ENCODE peak calls at places on chromosomes 6 and 20, in five cellular contexts. One of them, this sample, is unnamed.

GRCh38 chr6:129476248-129476564 is 233.8 kb downstream of the ARHGAP18 start:
- DNase-seq in mucosa of descending colon: no peak
- DNase-seq in pancreas: no peak
- DNase-seq in ovary: no peak
- DNase-seq in GM12865: no peak
- DNase-seq in this sample: no peak

GRCh38 chr6:99344289-99344688 is 5.2 kb downstream of the FAXC start:
- DNase-seq in mucosa of descending colon: no peak
- DNase-seq in pancreas: no peak
- DNase-seq in ovary: no peak
- DNase-seq in GM12865: no peak
- DNase-seq in this sample: peak; percentile 55

GRCh38 chr20:16528078-16528477 is 45.2 kb downstream of the KIF16B start:
- DNase-seq in mucosa of descending colon: peak; percentile 79
- DNase-seq in pancreas: peak; percentile 76
- DNase-seq in ovary: peak; percentile 76
- DNase-seq in GM12865: no peak
- DNase-seq in this sample: peak; percentile 93

GRCh38 chr6:53238311-53238710 is 89.7 kb upstream of the GCM1 start:
- DNase-seq in mucosa of descending colon: no peak
- DNase-seq in pancreas: no peak
- DNase-seq in ovary: no peak
- DNase-seq in GM12865: no peak
- DNase-seq in this sample: no peak

GRCh38 chr20:34579191-34579661 is 20.7 kb downstream of the MAP1LC3A start:
- DNase-seq in mucosa of descending colon: peak; percentile 84
- DNase-seq in pancreas: no peak
- DNase-seq in ovary: no peak
- DNase-seq in GM12865: no peak
- DNase-seq in this sample: peak; percentile 90

GRCh38 chr6:1396952-1397868 is 7.8 kb downstream of the FOXF2 start:
- DNase-seq in mucosa of descending colon: peak; percentile 76
- DNase-seq in pancreas: peak; percentile 69
- DNase-seq in ovary: peak; percentile 23
- DNase-seq in GM12865: peak; percentile 82
- DNase-seq in this sample: peak; percentile 74

GRCh38 chr6:105993769-105994521 is 92.2 kb upstream of the PRDM1 start:
- DNase-seq in mucosa of descending colon: peak; percentile 64
- DNase-seq in pancreas: no peak
- DNase-seq in ovary: peak; percentile 32
- DNase-seq in GM12865: peak; percentile 55
- DNase-seq in this sample: peak; percentile 54

GRCh38 chr6:75852721-75853120 is 103.7 kb downstream of the MYO6 start:
- DNase-seq in mucosa of descending colon: no peak
- DNase-seq in pancreas: no peak
- DNase-seq in ovary: no peak
- DNase-seq in GM12865: peak; percentile 6
- DNase-seq in this sample: peak; percentile 49

GRCh38 chr20:38692436-38693411 is 31.6 kb upstream of the SLC32A1 start:
- DNase-seq in mucosa of descending colon: peak; percentile 47
- DNase-seq in pancreas: peak; percentile 27
- DNase-seq in ovary: no peak
- DNase-seq in GM12865: peak; percentile 63
- DNase-seq in this sample: peak; percentile 71

GRCh38 chr6:44580901-44581300 is 193.4 kb downstream of the CDC5L start:
- DNase-seq in mucosa of descending colon: no peak
- DNase-seq in pancreas: no peak
- DNase-seq in ovary: no peak
- DNase-seq in GM12865: no peak
- DNase-seq in this sample: peak; percentile 77

GRCh38 chr20:19945732-19946670 is 71.2 kb upstream of the NAA20 start:
- DNase-seq in mucosa of descending colon: peak; percentile 72
- DNase-seq in pancreas: peak; percentile 58
- DNase-seq in ovary: no peak
- DNase-seq in GM12865: peak; percentile 37
- DNase-seq in this sample: peak; percentile 57

GRCh38 chr6:7628479-7628878 is 38.5 kb downstream of the SNRNP48 start:
- DNase-seq in mucosa of descending colon: no peak
- DNase-seq in pancreas: no peak
- DNase-seq in ovary: no peak
- DNase-seq in GM12865: no peak
- DNase-seq in this sample: peak; percentile 78

GRCh38 chr6:45746046-45746445 is 269.6 kb downstream of the CLIC5 start:
- DNase-seq in mucosa of descending colon: no peak
- DNase-seq in pancreas: no peak
- DNase-seq in ovary: no peak
- DNase-seq in GM12865: no peak
- DNase-seq in this sample: peak; percentile 54

GRCh38 chr6:150905769-150906168 is 40.3 kb downstream of the MTHFD1L start:
- DNase-seq in mucosa of descending colon: no peak
- DNase-seq in pancreas: no peak
- DNase-seq in ovary: no peak
- DNase-seq in GM12865: no peak
- DNase-seq in this sample: peak; percentile 14
- TF ChIP-seq CTCF in mucosa of descending colon: no peak
- TF ChIP-seq CTCF in pancreas: no peak
- TF ChIP-seq CTCF in ovary: no peak
- TF ChIP-seq CTCF in GM12865: peak; percentile 26
- TF ChIP-seq CTCF in this sample: peak; percentile 58

DNA sequence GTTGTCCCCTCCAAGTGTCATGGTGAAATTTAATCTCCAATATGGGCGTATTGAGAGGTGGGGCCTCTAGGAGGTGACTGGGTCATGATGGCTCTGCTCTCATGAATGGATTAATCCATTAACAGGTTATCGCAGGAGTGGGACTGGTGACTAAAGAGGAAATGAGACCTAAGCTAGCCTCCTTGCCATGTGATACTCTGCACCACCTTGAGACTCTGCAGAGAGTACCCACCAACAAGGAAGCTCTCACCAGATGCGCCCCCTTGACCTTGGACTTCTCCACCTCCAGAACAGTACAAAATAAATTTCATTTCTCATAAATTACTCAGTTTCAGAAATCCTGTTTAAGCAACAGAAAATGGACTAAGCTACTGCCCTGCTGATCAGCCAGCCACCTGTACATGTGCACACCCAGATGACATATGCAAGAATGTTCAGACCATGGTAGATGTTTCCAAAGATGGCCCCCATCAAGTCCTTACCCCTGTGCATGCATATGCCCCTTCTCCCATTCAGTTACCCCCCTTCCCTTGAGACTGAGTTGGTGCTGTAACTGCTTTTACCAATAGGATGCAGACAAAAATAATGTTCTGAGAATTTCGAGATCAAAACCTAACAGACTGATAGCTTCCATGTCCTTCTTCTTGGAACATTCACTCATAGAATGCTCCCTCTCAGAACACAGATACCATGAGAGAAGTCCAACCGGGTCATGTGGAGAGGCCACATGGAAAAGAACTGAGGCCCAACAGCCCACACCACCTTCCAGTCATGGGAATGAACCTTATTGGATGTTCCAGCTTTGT is 28.4 kb downstream of the MAP3K5 start:
- DNase-seq in mucosa of descending colon: no peak
- DNase-seq in pancreas: no peak
- DNase-seq in ovary: no peak
- DNase-seq in GM12865: peak; percentile 88
- DNase-seq in this sample: no peak
- H3K4me3 ChIP-seq in mucosa of descending colon: no peak overlapping the region
- H3K4me3 ChIP-seq in pancreas: no peak overlapping the region
- H3K4me3 ChIP-seq in ovary: no peak overlapping the region
- H3K4me3 ChIP-seq in GM12865: peak overlapping the region; percentile 47
- H3K4me3 ChIP-seq in this sample: no peak overlapping the region

DNA sequence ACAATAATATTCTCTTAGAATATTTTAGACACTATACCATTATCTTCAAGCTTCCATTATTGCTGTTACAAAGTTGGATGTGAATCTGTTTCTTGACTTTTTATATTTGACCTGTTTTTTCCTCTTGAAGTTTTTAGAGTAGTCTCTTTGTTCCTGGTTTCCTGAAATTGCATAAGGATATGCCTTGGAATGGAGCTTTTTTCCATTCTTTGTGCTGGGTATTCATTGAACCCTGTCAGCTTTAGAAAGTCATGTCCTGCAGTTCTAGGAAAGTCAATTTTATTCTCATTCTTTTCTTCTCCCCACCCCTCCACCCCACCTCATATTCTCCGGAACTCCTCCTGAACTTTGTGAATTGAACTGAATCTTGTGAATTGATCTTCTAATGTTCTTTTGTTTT is 92.4 kb upstream of the FOXO3 start:
- DNase-seq in mucosa of descending colon: no peak
- DNase-seq in pancreas: no peak
- DNase-seq in ovary: no peak
- DNase-seq in GM12865: no peak
- DNase-seq in this sample: no peak
- TF ChIP-seq CTCF in mucosa of descending colon: no peak
- TF ChIP-seq CTCF in pancreas: no peak
- TF ChIP-seq CTCF in ovary: no peak
- TF ChIP-seq CTCF in GM12865: no peak
- TF ChIP-seq CTCF in this sample: no peak

DNA sequence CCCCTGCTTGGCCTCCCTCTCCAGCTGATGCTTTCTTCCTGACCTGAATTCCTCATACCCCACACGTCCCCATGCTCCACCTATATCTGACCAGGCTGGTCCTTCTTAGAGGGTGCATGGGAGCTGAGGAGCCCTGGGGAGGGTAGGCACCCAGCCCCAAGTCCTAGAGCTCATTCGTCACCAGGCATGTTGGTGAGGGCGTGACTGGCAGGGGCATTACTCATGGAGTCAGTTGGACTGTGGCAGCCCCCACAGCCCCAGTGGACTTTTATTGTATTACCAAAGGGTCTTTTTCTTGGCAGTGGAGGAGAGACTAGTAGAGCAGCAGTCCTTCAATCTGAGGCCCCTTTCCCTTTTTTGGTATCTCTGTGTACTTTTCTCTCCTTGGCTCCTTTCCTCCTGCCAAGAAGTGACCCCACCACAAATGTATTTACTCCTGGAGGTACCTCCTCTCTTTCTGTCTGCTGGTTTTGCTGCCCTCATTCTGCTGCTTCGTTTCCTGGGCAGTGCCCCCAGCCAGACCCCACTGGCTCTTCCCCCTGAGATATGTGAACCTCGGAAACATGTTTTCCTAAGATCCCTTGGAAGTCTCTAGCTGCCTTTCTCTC is 10.4 kb upstream of the SGK2 start:
- DNase-seq in mucosa of descending colon: no peak
- DNase-seq in pancreas: no peak
- DNase-seq in ovary: no peak
- DNase-seq in GM12865: no peak
- DNase-seq in this sample: no peak
- H3K4me3 ChIP-seq in mucosa of descending colon: no peak overlapping the region
- H3K4me3 ChIP-seq in pancreas: no peak overlapping the region
- H3K4me3 ChIP-seq in ovary: no peak overlapping the region
- H3K4me3 ChIP-seq in GM12865: no peak overlapping the region
- H3K4me3 ChIP-seq in this sample: no peak overlapping the region

GRCh38 chr6:92122746-92123145 is 1296.6 kb downstream of the EPHA7 start:
- DNase-seq in mucosa of descending colon: no peak
- DNase-seq in pancreas: no peak
- DNase-seq in ovary: no peak
- DNase-seq in GM12865: no peak
- DNase-seq in this sample: no peak
- TF ChIP-seq CTCF in mucosa of descending colon: no peak
- TF ChIP-seq CTCF in pancreas: no peak
- TF ChIP-seq CTCF in ovary: no peak
- TF ChIP-seq CTCF in GM12865: no peak
- TF ChIP-seq CTCF in this sample: no peak

DNA sequence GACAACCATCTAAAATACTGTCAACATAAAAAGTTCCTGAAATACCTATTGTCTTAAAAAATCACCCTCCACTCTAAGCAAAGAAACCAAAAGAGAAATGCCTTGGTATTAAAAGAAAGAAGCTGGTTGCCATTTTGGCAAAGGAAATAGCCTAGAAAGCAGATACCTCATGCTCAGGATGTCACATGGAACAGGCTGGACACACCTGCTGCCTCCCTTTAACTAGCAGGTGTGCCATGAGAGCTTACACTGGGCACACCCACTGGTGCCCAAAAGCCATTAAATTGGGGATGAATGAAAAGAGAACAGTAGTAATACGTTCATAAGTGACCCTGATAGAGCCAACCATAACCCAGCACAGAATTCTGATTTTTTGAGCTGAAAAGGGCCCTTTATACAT is 1.5 kb downstream of the SLC23A2 start:
- DNase-seq in mucosa of descending colon: no peak
- DNase-seq in pancreas: no peak
- DNase-seq in ovary: no peak
- DNase-seq in GM12865: no peak
- DNase-seq in this sample: no peak
- H3K4me3 ChIP-seq in mucosa of descending colon: no peak overlapping the region
- H3K4me3 ChIP-seq in pancreas: no peak overlapping the region
- H3K4me3 ChIP-seq in ovary: peak overlapping the region; percentile 90
- H3K4me3 ChIP-seq in GM12865: peak overlapping the region; percentile 83
- H3K4me3 ChIP-seq in this sample: no peak overlapping the region

DNA sequence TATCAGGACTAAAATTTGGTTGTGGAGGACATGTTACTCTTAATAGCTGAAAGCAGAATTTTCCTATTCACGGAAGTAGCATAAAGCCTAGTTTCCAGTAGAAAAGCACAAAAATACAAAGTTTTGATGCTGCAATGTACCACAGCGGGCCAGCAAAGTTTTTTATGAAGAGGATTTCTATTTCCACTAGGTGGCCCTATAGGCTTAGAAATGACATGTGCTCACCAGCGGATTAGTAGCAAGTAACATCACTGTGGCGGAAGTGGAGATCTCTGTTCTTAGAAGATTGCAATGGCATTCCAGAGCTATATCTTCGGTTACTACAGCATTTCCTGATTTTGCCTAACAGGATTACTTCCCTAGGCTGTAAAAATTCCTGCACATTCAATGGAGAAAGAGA is 1219.0 kb upstream of the EYS start:
- DNase-seq in mucosa of descending colon: no peak
- DNase-seq in pancreas: no peak
- DNase-seq in ovary: no peak
- DNase-seq in GM12865: no peak
- DNase-seq in this sample: peak; percentile 66
- TF ChIP-seq CTCF in mucosa of descending colon: no peak
- TF ChIP-seq CTCF in pancreas: no peak
- TF ChIP-seq CTCF in ovary: no peak
- TF ChIP-seq CTCF in GM12865: no peak
- TF ChIP-seq CTCF in this sample: peak; percentile 13

DNA sequence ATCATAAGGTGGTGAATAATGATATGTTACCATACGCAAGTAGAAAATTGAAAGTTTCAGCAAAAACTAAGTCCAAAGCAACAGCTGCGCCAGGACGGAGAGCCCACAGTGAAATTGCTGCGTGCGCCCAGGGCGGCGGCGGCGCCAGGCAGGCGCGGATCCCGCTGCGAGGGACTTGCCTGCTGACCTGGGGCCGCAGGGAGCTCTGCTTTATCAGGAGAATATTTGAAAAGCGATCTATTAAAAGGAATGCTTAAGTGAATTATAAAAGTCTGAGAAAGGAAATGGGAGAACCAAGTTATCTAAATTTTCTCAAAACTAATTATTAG is 85.4 kb downstream of the THBS2 start:
- DNase-seq in mucosa of descending colon: no peak
- DNase-seq in pancreas: no peak
- DNase-seq in ovary: no peak
- DNase-seq in GM12865: no peak
- DNase-seq in this sample: no peak
- H3K4me3 ChIP-seq in mucosa of descending colon: no peak overlapping the region
- H3K4me3 ChIP-seq in pancreas: no peak overlapping the region
- H3K4me3 ChIP-seq in ovary: no peak overlapping the region
- H3K4me3 ChIP-seq in GM12865: no peak overlapping the region
- H3K4me3 ChIP-seq in this sample: no peak overlapping the region

This sample was measured in cardiac fibroblast.